ENCODE peak calls at places on chromosomes 11 and 22, in six cellular contexts. K is upper lobe of left lung, T is mucosa of descending colon, E is HCT116, P is AG04450, J is kidney epithelial cell. A is an unnamed sample.
A peak's percentile ranks its signal among the peaks of the same experiment; 100 is the strongest.

GRCh38 chr11:83006877-83007330 is 64.8 kb downstream of the RAB30 start:
- DNase-seq in K (no peak), T (no peak), E (no peak), P (no peak), J (no peak), A (no peak)

GRCh38 chr11:22510741-22511140 is 114.9 kb downstream of the FANCF start:
- DNase-seq in K (no peak), T (no peak), E (no peak), P (no peak), J (no peak), A (no peak)

GRCh38 chr11:2348986-2349385 is 28.1 kb upstream of the CD81 start:
- DNase-seq in K (no peak), T (no peak), E (no peak), P (no peak), J (no peak), A (no peak)

GRCh38 chr11:86161373-86162255 is 82.9 kb upstream of the EED start:
- DNase-seq in K (no peak), T (no peak), E (no peak), P (no peak), J (no peak), A (no peak)

GRCh38 chr22:49899530-49899929 is 18.7 kb downstream of the ALG12 start:
- DNase-seq in K (no peak), T (no peak), E (no peak), P (no peak), J (no peak), A (no peak)

GRCh38 chr11:112797653-112798293 is 163.4 kb upstream of the NCAM1 start:
- DNase-seq in K (peak; percentile 26), T (no peak), E (no peak), P (no peak), J (no peak), A (peak; percentile 82)

GRCh38 chr11:17762309-17762974 is 27.9 kb downstream of the KCNC1 start:
- DNase-seq in K (no peak), T (peak; percentile 29), E (peak; percentile 28), P (no peak), J (no peak), A (no peak)

GRCh38 chr11:115760921-115761320 is 256.7 kb upstream of the CADM1 start:
- DNase-seq in K (no peak), T (no peak), E (no peak), P (no peak), J (no peak), A (no peak)

GRCh38 chr11:60195923-60196368 is 13.1 kb upstream of the MS4A6A start:
- DNase-seq in K (no peak), T (no peak), E (no peak), P (no peak), J (no peak), A (no peak)

GRCh38 chr11:16853266-16853665 is 114.8 kb downstream of the C11orf58 start:
- DNase-seq in K (no peak), T (no peak), E (no peak), P (no peak), J (no peak), A (no peak)

GRCh38 chr22:20503816-20504215 is 3.6 kb upstream of the MED15 start:
- DNase-seq in K (no peak), T (peak; percentile 65), E (no peak), P (no peak), J (no peak), A (no peak)

GRCh38 chr11:613369-613968 is 2.3 kb downstream of the IRF7 start:
- DNase-seq in K (peak; percentile 88), T (peak; percentile 93), E (peak; percentile 59), P (no peak), J (no peak), A (peak; percentile 90)

GRCh38 chr11:126628790-126629621 is 273.5 kb downstream of the ST3GAL4 start:
- DNase-seq in K (no peak), T (no peak), E (no peak), P (peak; percentile 1), J (no peak), A (no peak)

GRCh38 chr11:111086058-111086457 is 159.5 kb upstream of the POU2AF2 start:
- DNase-seq in K (no peak), T (no peak), E (no peak), P (no peak), J (no peak), A (no peak)

GRCh38 chr11:71432761-71433647 is 15.2 kb downstream of the DHCR7 start:
- DNase-seq in K (no peak), T (no peak), E (no peak), P (no peak), J (no peak), A (no peak)

GRCh38 chr11:122656073-122656630 is 630 bp downstream of the UBASH3B start:
- DNase-seq in K (peak; percentile 93), T (peak; percentile 68), E (no peak), P (no peak), J (no peak), A (peak; percentile 54)

GRCh38 chr22:36823177-36823839 is 6.5 kb upstream of the PVALB start:
- DNase-seq in K (no peak), T (no peak), E (no peak), P (no peak), J (no peak), A (peak; percentile 51)

GRCh38 chr11:89660234-89660633 is 49.9 kb upstream of the TRIM77 start:
- DNase-seq in K (no peak), T (no peak), E (no peak), P (no peak), J (no peak), A (no peak)
- TF ChIP-seq CTCF in K (no peak), T (no peak), E (no peak), P (no peak), J (no peak), A (peak; percentile 34)

DNA sequence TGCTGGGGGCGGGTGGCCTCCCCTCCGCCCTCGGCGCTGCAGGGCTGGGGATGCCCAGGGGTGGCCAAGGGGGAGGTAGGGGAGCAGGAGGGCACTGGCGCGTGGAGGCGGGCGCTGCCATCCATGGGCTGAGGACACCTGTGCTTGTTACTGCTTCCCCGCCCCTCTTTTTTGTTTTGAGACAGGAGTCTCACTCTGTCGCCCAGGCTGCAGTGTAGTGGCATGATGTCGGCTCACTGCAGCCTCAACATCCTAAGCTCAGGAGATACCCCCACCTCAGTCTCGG is 683 bp upstream of the FADS3 start:
- DNase-seq in K (no peak), T (no peak), E (no peak), P (no peak), J (no peak), A (no peak)
- TF ChIP-seq CTCF in K (no peak), T (no peak), E (no peak), P (no peak), J (peak; percentile 9), A (no peak)

GRCh38 chr22:38964306-38964705 is 6.9 kb downstream of the APOBEC3A start:
- DNase-seq in K (no peak), T (peak; percentile 54), E (no peak), P (no peak), J (no peak), A (no peak)

GRCh38 chr22:38964989-38965388 is 7.6 kb downstream of the APOBEC3A start:
- DNase-seq in K (no peak), T (peak; percentile 51), E (no peak), P (no peak), J (no peak), A (no peak)

GRCh38 chr22:38966379-38966700 is 8.9 kb downstream of the APOBEC3A start:
- DNase-seq in K (no peak), T (peak; percentile 42), E (no peak), P (no peak), J (no peak), A (no peak)

GRCh38 chr22:38965614-38966378 is 8.4 kb downstream of the APOBEC3A start:
- DNase-seq in K (no peak), T (peak; percentile 41), E (no peak), P (no peak), J (no peak), A (no peak)

DNA sequence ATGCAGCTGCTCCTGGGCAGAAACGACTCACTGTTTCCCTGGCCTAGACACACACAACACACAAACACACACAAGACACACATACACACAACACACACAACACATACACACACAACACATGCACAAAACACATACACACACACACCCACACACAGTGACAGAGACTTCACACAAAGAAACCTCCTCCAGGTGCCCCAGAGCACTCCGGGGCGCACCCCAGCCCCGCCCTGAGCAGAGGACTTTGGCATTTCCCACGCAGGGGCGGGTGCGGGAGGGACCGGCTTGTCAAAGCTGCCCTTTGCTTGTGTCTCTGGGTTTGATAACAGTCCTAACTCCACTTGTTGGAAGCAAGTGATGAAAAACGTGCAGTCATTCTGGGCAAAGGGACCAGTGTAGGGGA is 6.5 kb downstream of the APOBEC3A start:
- DNase-seq in K (no peak), T (peak; percentile 91), E (no peak), P (no peak), J (no peak), A (no peak)
- TF ChIP-seq CTCF in K (no peak), T (no peak), E (no peak), P (no peak), J (no peak), A (no peak)

GRCh38 chr11:88042238-88043032 is 132.8 kb downstream of the RAB38 start:
- DNase-seq in K (no peak), T (no peak), E (no peak), P (no peak), J (no peak), A (no peak)

GRCh38 chr11:88036701-88037100 is 138.5 kb downstream of the RAB38 start:
- DNase-seq in K (no peak), T (no peak), E (no peak), P (no peak), J (no peak), A (no peak)

GRCh38 chr11:88043149-88043548 is 132.1 kb downstream of the RAB38 start:
- DNase-seq in K (no peak), T (no peak), E (no peak), P (no peak), J (no peak), A (peak; percentile 41)

GRCh38 chr11:88039512-88040496 is 135.4 kb downstream of the RAB38 start:
- DNase-seq in K (no peak), T (no peak), E (no peak), P (no peak), J (no peak), A (no peak)

GRCh38 chr11:88041679-88042078 is 133.6 kb downstream of the RAB38 start:
- DNase-seq in K (no peak), T (no peak), E (no peak), P (no peak), J (no peak), A (no peak)
- TF ChIP-seq CTCF in K (no peak), T (no peak), E (no peak), P (no peak), J (no peak), A (no peak)

DNA sequence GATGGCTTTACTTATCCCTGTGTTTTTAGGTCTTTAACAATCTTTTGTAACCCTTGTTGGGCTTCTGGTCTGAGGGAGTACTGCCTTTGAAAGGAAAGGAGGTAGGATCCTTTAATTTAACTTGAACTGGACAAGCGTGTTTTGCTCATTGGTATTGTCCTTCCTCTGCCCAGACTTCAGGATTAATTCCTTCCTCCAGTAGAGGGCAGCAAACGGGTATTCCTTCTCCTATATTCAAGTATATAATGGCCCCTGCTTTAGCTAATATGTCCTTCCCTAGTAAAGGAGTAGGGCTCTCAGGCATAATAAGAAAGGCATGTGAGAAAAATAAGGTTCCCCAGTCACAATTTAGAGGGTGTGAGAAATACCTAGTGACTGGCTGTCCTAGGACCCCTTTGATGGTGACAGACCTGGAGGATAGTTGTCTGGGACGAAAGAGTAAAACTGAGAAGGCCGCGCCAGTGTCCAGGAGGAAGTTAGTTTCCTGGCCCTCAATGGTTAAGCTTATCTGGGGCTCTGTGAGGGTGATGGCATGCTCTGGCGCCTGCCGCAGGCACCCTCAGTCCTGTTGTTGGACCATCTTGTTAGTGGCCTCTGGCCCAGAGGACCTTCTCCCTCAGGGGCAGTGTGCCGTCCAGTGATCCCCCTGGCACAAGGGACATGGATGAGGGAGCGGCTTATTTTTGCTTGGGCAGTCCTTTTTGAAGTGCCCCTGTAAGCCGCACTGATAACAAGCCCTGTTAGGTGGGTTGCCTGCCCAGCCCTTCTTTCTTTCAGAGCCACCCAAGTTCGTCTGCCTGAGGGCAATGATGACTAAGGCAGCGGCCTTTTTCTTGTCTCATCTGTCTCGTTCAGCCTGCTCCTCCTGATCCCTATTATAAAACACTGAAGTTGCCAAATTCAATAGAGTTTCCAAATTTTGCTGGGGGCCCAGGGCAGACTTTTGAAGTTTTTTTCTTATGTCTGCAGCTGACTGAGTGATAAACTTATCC is 51.8 kb downstream of the C11orf71 start:
- DNase-seq in K (peak; percentile 10), T (no peak), E (peak; percentile 51), P (peak; percentile 43), J (peak; percentile 28), A (peak; percentile 43)
- TF ChIP-seq CTCF in K (peak; percentile 54), T (peak; percentile 39), E (peak; percentile 28), P (peak; percentile 66), J (peak; percentile 48), A (peak; percentile 73)

A was measured in H9.